ENCODE peak calls at places on chromosomes 4 and X, in nine cellular contexts. P, U, C, K, I, E, O, V and M are unnamed samples.

GRCh38 chrX:19593684-19594083 is 78.4 kb upstream of the MAP3K15 start:
- DNase-seq in V (peak), P (no peak), E (no peak), C (no peak), I (no peak), U (peak), O (no peak), K (peak), M (no peak)

GRCh38 chr4:41887821-41888699 is 47.2 kb upstream of the TMEM33 start:
- DNase-seq in P (peak), O (no peak), V (peak), K (peak), C (peak), I (peak), U (peak), E (peak), M (no peak)

GRCh38 chrX:20265726-20266681 is 705 bp downstream of the RPS6KA3 start:
- DNase-seq in E (peak), O (peak), U (no peak), V (peak), C (no peak), I (no peak), K (no peak), P (peak), M (no peak)

GRCh38 chr4:11814758-11815157 is 386.1 kb upstream of the HS3ST1 start:
- DNase-seq in O (no peak), K (no peak), V (no peak), P (no peak), E (no peak), U (no peak), I (no peak), C (no peak), M (no peak)

GRCh38 chrX:5869786-5870185 is 358.9 kb downstream of the NLGN4X start:
- DNase-seq in P (no peak), E (no peak), V (no peak), K (no peak), O (no peak), I (no peak), U (no peak), C (no peak), M (no peak)

GRCh38 chrX:54785901-54786300 is 12.2 kb downstream of the ITIH6 start:
- DNase-seq in P (no peak), E (no peak), U (no peak), K (no peak), I (no peak), C (no peak), V (peak), O (no peak), M (no peak)

GRCh38 chr4:76301068-76301774 is 5.3 kb upstream of the STBD1 start:
- DNase-seq in I (peak), P (no peak), O (no peak), K (peak), V (no peak), C (no peak), U (peak), E (no peak), M (no peak)

GRCh38 chr4:33722800-33723511 is 2521.4 kb downstream of the ARAP2 start:
- DNase-seq in C (no peak), E (no peak), V (no peak), P (no peak), U (no peak), I (no peak), O (no peak), K (no peak), M (no peak)

GRCh38 chrX:34880656-34881055 is 61.9 kb upstream of the FAM47B start:
- DNase-seq in V (no peak), P (no peak), O (no peak), C (no peak), I (no peak), U (peak), K (peak), E (no peak), M (no peak)

GRCh38 chr4:125710766-125711165 is 396.0 kb downstream of the FAT4 start:
- DNase-seq in O (no peak), K (no peak), C (no peak), I (no peak), P (no peak), V (no peak), E (no peak), U (no peak), M (no peak)

GRCh38 chr4:74501579-74501978 is 56.6 kb downstream of the AREG start:
- DNase-seq in O (no peak), V (no peak), E (no peak), U (peak), C (no peak), P (no peak), K (peak), I (peak), M (no peak)

GRCh38 chr4:13706130-13706529 is 78.6 kb upstream of the BOD1L1 start:
- DNase-seq in V (no peak), I (no peak), P (no peak), O (no peak), U (no peak), C (no peak), K (no peak), E (no peak), M (no peak)

GRCh38 chr4:88244821-88245579 is 39.4 kb downstream of the PPM1K start:
- DNase-seq in O (peak), I (no peak), V (no peak), K (no peak), P (peak), E (peak), U (no peak), C (no peak), M (no peak)

GRCh38 chr4:54879576-54879975 is 221.8 kb downstream of the KIT start:
- DNase-seq in P (no peak), E (no peak), U (peak), C (no peak), O (no peak), V (no peak), K (peak), I (no peak), M (no peak)

GRCh38 chr4:3220586-3221494 is 28.1 kb upstream of the MSANTD1 start:
- DNase-seq in K (no peak), C (no peak), E (peak), V (no peak), O (no peak), U (no peak), I (no peak), P (no peak), M (no peak)

GRCh38 chr4:109993116-109993515 is 80.4 kb downstream of the EGF start:
- DNase-seq in V (no peak), U (no peak), I (no peak), K (no peak), O (no peak), P (no peak), C (no peak), E (no peak), M (no peak)

GRCh38 chr4:151882072-151882803 is 121.4 kb upstream of the GATB start:
- DNase-seq in V (no peak), I (no peak), P (no peak), C (no peak), U (no peak), O (no peak), E (no peak), K (no peak), M (no peak)

GRCh38 chrX:136750364-136750763 is 30.4 kb downstream of the ARHGEF6 start:
- DNase-seq in E (no peak), C (no peak), O (no peak), P (no peak), U (peak), V (no peak), K (peak), I (no peak), M (no peak)

GRCh38 chrX:2707334-2707760 is 16.3 kb downstream of the CD99 start:
- DNase-seq in V (no peak), P (peak), O (no peak), E (peak), I (no peak), U (peak), K (peak), C (peak), M (no peak)

GRCh38 chrX:2708016-2708415 is 16.9 kb downstream of the CD99 start:
- DNase-seq in K (no peak), U (no peak), V (no peak), O (no peak), E (no peak), C (no peak), I (no peak), P (no peak), M (no peak)

GRCh38 chrX:2705036-2705435 is 13.9 kb downstream of the CD99 start:
- DNase-seq in I (no peak), P (no peak), V (no peak), U (peak), O (no peak), E (no peak), C (no peak), K (peak), M (no peak)

GRCh38 chrX:2703991-2704369 is 12.9 kb downstream of the CD99 start:
- DNase-seq in I (no peak), O (no peak), V (peak), K (peak), E (no peak), P (no peak), U (peak), C (no peak), M (no peak)

DNA sequence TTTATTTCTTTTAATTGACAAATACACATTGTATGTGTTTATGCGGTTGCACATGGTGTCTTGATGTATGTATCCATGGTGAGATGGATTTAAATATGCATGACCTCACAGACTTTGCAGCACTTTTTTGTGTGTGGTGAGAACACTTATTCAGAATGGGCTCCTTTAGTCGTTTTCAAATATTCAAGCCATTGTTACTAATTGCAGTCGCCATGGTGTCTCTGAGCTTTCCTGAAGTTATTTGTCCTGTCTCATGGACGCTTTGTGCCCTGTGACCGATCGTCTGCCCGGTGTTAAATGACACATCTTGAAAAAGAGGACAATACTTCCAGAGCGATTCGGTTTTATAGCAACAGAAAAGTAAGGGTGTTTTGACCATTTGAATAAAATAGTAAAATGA is 14.4 kb downstream of the CD99 start:
- DNase-seq in I (no peak), V (peak), O (no peak), C (no peak), P (no peak), E (no peak), U (no peak), K (no peak), M (no peak)
- H3K4me3 ChIP-seq in I (no peak), V (no peak), O (no peak), C (no peak), P (no peak), E (no peak), U (no peak), K (no peak), M (no peak)

DNA sequence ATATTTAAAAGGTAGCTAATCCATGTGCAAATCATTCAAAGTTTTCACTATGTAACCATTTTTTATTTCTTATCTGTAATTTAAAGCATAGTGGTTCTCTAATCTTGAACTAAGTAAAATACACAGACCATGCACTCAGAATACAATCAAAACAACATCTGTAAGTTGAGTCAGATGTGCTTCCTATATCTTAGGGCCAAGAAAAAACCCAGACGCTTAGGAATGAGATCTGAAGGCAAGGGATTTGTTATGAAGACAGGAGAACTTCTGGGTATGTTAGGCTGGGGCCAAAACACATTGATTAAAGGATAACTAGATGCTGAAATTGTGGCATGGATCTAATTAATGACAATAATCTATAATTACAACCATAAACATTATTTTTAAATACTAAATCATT is 120.3 kb downstream of the PDE5A start:
- DNase-seq in K (no peak), E (no peak), I (no peak), V (no peak), C (no peak), U (peak), O (no peak), P (no peak), M (no peak)
- H3K4me3 ChIP-seq in K (no peak), E (no peak), I (no peak), V (no peak), C (no peak), U (no peak), O (no peak), P (no peak), M (no peak)

DNA sequence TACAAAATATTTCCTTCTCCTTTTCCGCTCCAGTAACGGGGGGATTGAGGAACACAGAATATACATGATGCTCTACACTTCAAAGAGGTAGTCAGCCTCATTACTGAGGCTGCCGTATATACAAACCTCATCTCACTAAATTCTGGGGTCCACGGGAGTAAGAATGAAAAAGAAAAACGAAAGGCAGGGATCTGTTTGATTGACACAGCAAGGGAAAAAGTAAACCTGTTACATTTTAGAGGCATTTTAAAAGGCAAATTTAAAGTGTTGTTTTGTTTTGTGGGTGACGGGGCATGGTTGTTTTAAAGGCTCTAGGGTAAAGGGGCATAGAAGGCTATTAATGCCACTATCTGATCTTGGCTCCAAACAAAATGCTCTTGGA is 2.9 kb upstream of the PCDH10 start:
- DNase-seq in I (no peak), K (no peak), P (no peak), U (no peak), C (no peak), V (no peak), O (no peak), E (no peak), M (no peak)
- H3K4me3 ChIP-seq in I (no peak), K (peak), P (no peak), U (peak), C (peak), V (peak), O (peak), E (no peak), M (peak)

GRCh38 chr4:19285146-19285545 is 966.6 kb upstream of the SLIT2 start:
- DNase-seq in C (no peak), O (no peak), P (no peak), V (no peak), K (no peak), E (no peak), I (no peak), U (no peak), M (no peak)
- H3K4me3 ChIP-seq in C (no peak), O (no peak), P (no peak), V (no peak), K (no peak), E (no peak), I (no peak), U (no peak), M (no peak)

DNA sequence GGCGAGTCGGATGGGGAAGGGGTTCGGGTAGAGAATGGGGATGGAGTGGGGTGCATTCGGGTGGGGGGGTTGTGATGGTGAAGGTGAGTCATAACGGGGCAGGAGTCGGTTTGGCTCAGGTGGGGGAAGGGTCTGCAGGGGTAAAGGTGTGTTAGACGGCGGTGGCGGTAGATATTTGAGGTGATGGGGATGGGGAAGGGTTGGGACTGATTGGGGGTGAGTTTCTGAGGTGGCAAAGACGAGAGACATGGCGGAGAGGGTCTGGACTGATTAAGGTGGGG is 738 bp downstream of the SYP start:
- DNase-seq in O (no peak), V (no peak), K (no peak), C (no peak), P (no peak), E (no peak), I (no peak), U (no peak), M (no peak)
- H3K4me3 ChIP-seq in O (peak), V (peak), K (no peak), C (no peak), P (peak), E (no peak), I (no peak), U (no peak), M (peak)

GRCh38 chr4:39574946-39575345 is 47.7 kb upstream of the UGDH start:
- DNase-seq in O (no peak), I (no peak), U (no peak), V (no peak), K (no peak), P (no peak), E (no peak), C (no peak), M (no peak)

GRCh38 chr4:39571504-39571903 is 44.3 kb upstream of the UGDH start:
- DNase-seq in E (no peak), U (no peak), O (no peak), K (no peak), V (no peak), C (no peak), P (no peak), I (no peak), M (no peak)

GRCh38 chr4:39568805-39569204 is 41.6 kb upstream of the UGDH start:
- DNase-seq in V (no peak), O (no peak), P (no peak), K (no peak), C (peak), E (no peak), I (no peak), U (no peak), M (no peak)

GRCh38 chr4:39565925-39566630 is 38.8 kb upstream of the UGDH start:
- DNase-seq in O (no peak), C (no peak), U (peak), E (no peak), V (no peak), P (no peak), K (peak), I (peak), M (no peak)

DNA sequence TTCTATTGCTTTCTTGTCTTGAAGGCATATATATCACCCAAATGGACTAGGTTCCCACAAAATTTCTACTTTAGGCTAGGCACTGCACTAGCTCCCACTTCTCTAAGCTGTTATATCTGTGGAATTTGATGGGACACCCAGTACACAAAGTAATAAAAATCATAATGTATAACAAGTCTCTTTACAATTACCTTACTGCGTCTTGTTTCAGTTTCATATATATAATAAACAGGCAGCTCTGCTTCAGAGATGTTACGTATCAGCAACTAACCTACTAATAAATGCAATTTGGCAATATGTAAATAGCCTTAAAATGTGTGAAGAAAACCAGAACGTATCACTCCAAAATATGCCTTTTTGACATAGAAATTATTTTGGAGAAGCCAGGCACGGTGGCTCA is 42.0 kb upstream of the UGDH start:
- DNase-seq in V (no peak), E (no peak), K (no peak), P (no peak), O (no peak), C (no peak), U (no peak), I (no peak), M (no peak)
- H3K4me3 ChIP-seq in V (no peak), E (no peak), K (no peak), P (no peak), O (no peak), C (peak), U (no peak), I (no peak), M (no peak)

DNA sequence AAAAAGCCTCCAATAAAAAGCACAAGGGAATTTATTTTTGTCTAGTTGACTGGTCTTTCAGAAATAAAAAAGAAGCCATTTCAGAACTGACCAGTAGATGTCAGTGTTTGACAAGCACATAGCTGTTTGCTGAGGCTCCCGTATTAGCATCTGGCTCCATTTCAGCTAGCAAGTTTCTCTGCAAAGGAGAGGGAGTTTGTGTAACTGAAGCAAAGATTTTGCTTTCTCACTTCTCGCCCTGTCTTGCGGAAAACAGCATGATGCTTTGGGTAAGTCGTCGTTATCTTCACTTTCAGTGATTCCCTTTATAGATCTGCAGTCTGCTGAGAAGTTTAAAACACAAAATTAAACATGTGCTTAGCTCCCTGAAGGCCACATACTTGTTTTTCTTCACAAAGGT is 85.5 kb downstream of the CT47B1 start:
- DNase-seq in K (peak), C (peak), I (peak), P (no peak), U (peak), V (peak), O (no peak), E (no peak), M (no peak)
- H3K4me3 ChIP-seq in K (no peak), C (no peak), I (no peak), P (no peak), U (no peak), V (no peak), O (no peak), E (no peak), M (no peak)